ENCODE peak calls at places on chromosomes 1 and 21, in eight cellular contexts. One of them, this sample, is unnamed.

GRCh38 chr1:22670352-22670964 is 17.4 kb downstream of the C1QB start:
- DNase-seq in endothelial cell: no peak
- DNase-seq in H9: no peak
- DNase-seq in NB4: no peak
- DNase-seq in fibroblast of pulmonary artery: no peak
- DNase-seq in tibial artery: no peak
- DNase-seq in astrocyte of the spinal cord: no peak
- DNase-seq in brain microvascular endothelial cell: no peak
- DNase-seq in this sample: no peak

GRCh38 chr1:55702064-55702463 is 486.9 kb upstream of the USP24 start:
- DNase-seq in endothelial cell: peak
- DNase-seq in H9: no peak
- DNase-seq in NB4: peak
- DNase-seq in fibroblast of pulmonary artery: peak
- DNase-seq in tibial artery: no peak
- DNase-seq in astrocyte of the spinal cord: no peak
- DNase-seq in brain microvascular endothelial cell: peak
- DNase-seq in this sample: no peak

GRCh38 chr21:43900690-43901089 is 35.7 kb downstream of the AGPAT3 start:
- DNase-seq in endothelial cell: no peak
- DNase-seq in H9: no peak
- DNase-seq in NB4: no peak
- DNase-seq in fibroblast of pulmonary artery: no peak
- DNase-seq in tibial artery: no peak
- DNase-seq in astrocyte of the spinal cord: no peak
- DNase-seq in brain microvascular endothelial cell: no peak
- DNase-seq in this sample: no peak

GRCh38 chr1:227749916-227750710 is 14.9 kb downstream of the SNAP47 start:
- DNase-seq in endothelial cell: no peak
- DNase-seq in H9: no peak
- DNase-seq in NB4: no peak
- DNase-seq in fibroblast of pulmonary artery: no peak
- DNase-seq in tibial artery: no peak
- DNase-seq in astrocyte of the spinal cord: no peak
- DNase-seq in brain microvascular endothelial cell: no peak
- DNase-seq in this sample: no peak

GRCh38 chr21:46442938-46443337 is 15.8 kb upstream of the DIP2A start:
- DNase-seq in endothelial cell: no peak
- DNase-seq in H9: no peak
- DNase-seq in NB4: peak
- DNase-seq in fibroblast of pulmonary artery: no peak
- DNase-seq in tibial artery: no peak
- DNase-seq in astrocyte of the spinal cord: no peak
- DNase-seq in brain microvascular endothelial cell: no peak
- DNase-seq in this sample: no peak

GRCh38 chr1:204383163-204383904 is 23.6 kb upstream of the PLEKHA6 start:
- DNase-seq in endothelial cell: no peak
- DNase-seq in H9: no peak
- DNase-seq in NB4: peak
- DNase-seq in fibroblast of pulmonary artery: no peak
- DNase-seq in tibial artery: no peak
- DNase-seq in astrocyte of the spinal cord: no peak
- DNase-seq in brain microvascular endothelial cell: no peak
- DNase-seq in this sample: no peak

GRCh38 chr1:19814244-19814661 is 830 bp downstream of the RNF186 start:
- DNase-seq in endothelial cell: no peak
- DNase-seq in H9: no peak
- DNase-seq in NB4: no peak
- DNase-seq in fibroblast of pulmonary artery: no peak
- DNase-seq in tibial artery: no peak
- DNase-seq in astrocyte of the spinal cord: no peak
- DNase-seq in brain microvascular endothelial cell: no peak
- DNase-seq in this sample: no peak

GRCh38 chr1:27246194-27246593 is 11.8 kb downstream of the WDTC1 start:
- DNase-seq in endothelial cell: no peak
- DNase-seq in H9: no peak
- DNase-seq in NB4: no peak
- DNase-seq in fibroblast of pulmonary artery: no peak
- DNase-seq in tibial artery: no peak
- DNase-seq in astrocyte of the spinal cord: no peak
- DNase-seq in brain microvascular endothelial cell: no peak
- DNase-seq in this sample: no peak

GRCh38 chr1:230210326-230210978 is 143.4 kb downstream of the GALNT2 start:
- DNase-seq in endothelial cell: no peak
- DNase-seq in H9: no peak
- DNase-seq in NB4: no peak
- DNase-seq in fibroblast of pulmonary artery: peak
- DNase-seq in tibial artery: no peak
- DNase-seq in astrocyte of the spinal cord: peak
- DNase-seq in brain microvascular endothelial cell: no peak
- DNase-seq in this sample: no peak

GRCh38 chr1:23722652-23723051 is 20.6 kb upstream of the ELOA start:
- DNase-seq in endothelial cell: no peak
- DNase-seq in H9: no peak
- DNase-seq in NB4: no peak
- DNase-seq in fibroblast of pulmonary artery: no peak
- DNase-seq in tibial artery: no peak
- DNase-seq in astrocyte of the spinal cord: no peak
- DNase-seq in brain microvascular endothelial cell: no peak
- DNase-seq in this sample: no peak

GRCh38 chr1:23720256-23720995 is 22.8 kb upstream of the ELOA start:
- DNase-seq in endothelial cell: no peak
- DNase-seq in H9: no peak
- DNase-seq in NB4: no peak
- DNase-seq in fibroblast of pulmonary artery: no peak
- DNase-seq in tibial artery: no peak
- DNase-seq in astrocyte of the spinal cord: no peak
- DNase-seq in brain microvascular endothelial cell: no peak
- DNase-seq in this sample: peak

GRCh38 chr1:23718482-23718881 is 24.8 kb upstream of the ELOA start:
- DNase-seq in endothelial cell: peak
- DNase-seq in H9: peak
- DNase-seq in NB4: no peak
- DNase-seq in fibroblast of pulmonary artery: peak
- DNase-seq in tibial artery: no peak
- DNase-seq in astrocyte of the spinal cord: peak
- DNase-seq in brain microvascular endothelial cell: peak
- DNase-seq in this sample: no peak

GRCh38 chr1:23719162-23719820 is 24.0 kb upstream of the ELOA start:
- DNase-seq in endothelial cell: no peak
- DNase-seq in H9: no peak
- DNase-seq in NB4: no peak
- DNase-seq in fibroblast of pulmonary artery: peak
- DNase-seq in tibial artery: no peak
- DNase-seq in astrocyte of the spinal cord: peak
- DNase-seq in brain microvascular endothelial cell: peak
- DNase-seq in this sample: no peak
- TF ChIP-seq CTCF in endothelial cell: no peak
- TF ChIP-seq CTCF in H9: no peak
- TF ChIP-seq CTCF in NB4: no peak
- TF ChIP-seq CTCF in fibroblast of pulmonary artery: no peak
- TF ChIP-seq CTCF in tibial artery: no peak
- TF ChIP-seq CTCF in astrocyte of the spinal cord: no peak
- TF ChIP-seq CTCF in brain microvascular endothelial cell: no peak
- TF ChIP-seq CTCF in this sample: no peak

GRCh38 chr1:118948796-118949195 is 39.3 kb downstream of the TBX15 start:
- DNase-seq in endothelial cell: no peak
- DNase-seq in H9: no peak
- DNase-seq in NB4: no peak
- DNase-seq in fibroblast of pulmonary artery: peak
- DNase-seq in tibial artery: no peak
- DNase-seq in astrocyte of the spinal cord: no peak
- DNase-seq in brain microvascular endothelial cell: no peak
- DNase-seq in this sample: no peak

GRCh38 chr1:118951270-118951936 is 36.7 kb downstream of the TBX15 start:
- DNase-seq in endothelial cell: no peak
- DNase-seq in H9: no peak
- DNase-seq in NB4: no peak
- DNase-seq in fibroblast of pulmonary artery: no peak
- DNase-seq in tibial artery: no peak
- DNase-seq in astrocyte of the spinal cord: no peak
- DNase-seq in brain microvascular endothelial cell: no peak
- DNase-seq in this sample: no peak

GRCh38 chr1:118947790-118948189 is 40.4 kb downstream of the TBX15 start:
- DNase-seq in endothelial cell: no peak
- DNase-seq in H9: no peak
- DNase-seq in NB4: no peak
- DNase-seq in fibroblast of pulmonary artery: peak
- DNase-seq in tibial artery: no peak
- DNase-seq in astrocyte of the spinal cord: peak
- DNase-seq in brain microvascular endothelial cell: peak
- DNase-seq in this sample: no peak

GRCh38 chr1:118948351-118948750 is 39.8 kb downstream of the TBX15 start:
- DNase-seq in endothelial cell: no peak
- DNase-seq in H9: no peak
- DNase-seq in NB4: no peak
- DNase-seq in fibroblast of pulmonary artery: no peak
- DNase-seq in tibial artery: no peak
- DNase-seq in astrocyte of the spinal cord: no peak
- DNase-seq in brain microvascular endothelial cell: no peak
- DNase-seq in this sample: no peak

DNA sequence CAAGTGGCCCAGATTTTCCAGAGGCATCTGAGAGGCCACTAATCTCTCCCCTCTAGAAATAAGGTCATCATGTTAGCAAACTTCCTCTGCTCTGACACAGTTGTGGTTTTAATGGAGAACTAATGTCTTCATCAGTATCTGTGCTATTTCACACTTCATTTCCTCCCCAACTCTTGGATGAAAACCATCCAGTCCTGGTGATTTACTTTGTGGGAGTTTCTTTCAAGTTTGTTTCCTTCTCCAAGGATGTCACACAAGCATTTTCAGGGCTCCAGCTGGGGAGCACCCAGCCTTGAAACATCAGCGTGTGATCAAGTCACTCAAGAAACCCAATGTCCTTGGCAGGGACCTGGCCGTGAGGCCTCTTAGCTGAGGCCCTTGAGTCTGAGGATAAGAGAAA is 38.8 kb downstream of the TBX15 start:
- DNase-seq in endothelial cell: no peak
- DNase-seq in H9: no peak
- DNase-seq in NB4: no peak
- DNase-seq in fibroblast of pulmonary artery: peak
- DNase-seq in tibial artery: peak
- DNase-seq in astrocyte of the spinal cord: peak
- DNase-seq in brain microvascular endothelial cell: peak
- DNase-seq in this sample: no peak
- TF ChIP-seq CTCF in endothelial cell: no peak
- TF ChIP-seq CTCF in H9: no peak
- TF ChIP-seq CTCF in NB4: no peak
- TF ChIP-seq CTCF in fibroblast of pulmonary artery: no peak
- TF ChIP-seq CTCF in tibial artery: no peak
- TF ChIP-seq CTCF in astrocyte of the spinal cord: no peak
- TF ChIP-seq CTCF in brain microvascular endothelial cell: no peak
- TF ChIP-seq CTCF in this sample: no peak

GRCh38 chr1:218659911-218660677 is 315.0 kb downstream of the TGFB2 start:
- DNase-seq in endothelial cell: no peak
- DNase-seq in H9: no peak
- DNase-seq in NB4: no peak
- DNase-seq in fibroblast of pulmonary artery: peak
- DNase-seq in tibial artery: no peak
- DNase-seq in astrocyte of the spinal cord: no peak
- DNase-seq in brain microvascular endothelial cell: peak
- DNase-seq in this sample: no peak

GRCh38 chr1:218656301-218657037 is 311.3 kb downstream of the TGFB2 start:
- DNase-seq in endothelial cell: no peak
- DNase-seq in H9: no peak
- DNase-seq in NB4: no peak
- DNase-seq in fibroblast of pulmonary artery: no peak
- DNase-seq in tibial artery: no peak
- DNase-seq in astrocyte of the spinal cord: peak
- DNase-seq in brain microvascular endothelial cell: peak
- DNase-seq in this sample: no peak

GRCh38 chr1:218660678-218661053 is 315.5 kb downstream of the TGFB2 start:
- DNase-seq in endothelial cell: no peak
- DNase-seq in H9: no peak
- DNase-seq in NB4: no peak
- DNase-seq in fibroblast of pulmonary artery: peak
- DNase-seq in tibial artery: no peak
- DNase-seq in astrocyte of the spinal cord: peak
- DNase-seq in brain microvascular endothelial cell: peak
- DNase-seq in this sample: no peak

GRCh38 chr1:218658899-218659298 is 313.8 kb downstream of the TGFB2 start:
- DNase-seq in endothelial cell: no peak
- DNase-seq in H9: no peak
- DNase-seq in NB4: no peak
- DNase-seq in fibroblast of pulmonary artery: peak
- DNase-seq in tibial artery: no peak
- DNase-seq in astrocyte of the spinal cord: peak
- DNase-seq in brain microvascular endothelial cell: peak
- DNase-seq in this sample: no peak

GRCh38 chr1:218658294-218658693 is 313.2 kb downstream of the TGFB2 start:
- DNase-seq in endothelial cell: no peak
- DNase-seq in H9: no peak
- DNase-seq in NB4: no peak
- DNase-seq in fibroblast of pulmonary artery: no peak
- DNase-seq in tibial artery: no peak
- DNase-seq in astrocyte of the spinal cord: peak
- DNase-seq in brain microvascular endothelial cell: no peak
- DNase-seq in this sample: no peak
- TF ChIP-seq CTCF in endothelial cell: no peak
- TF ChIP-seq CTCF in H9: no peak
- TF ChIP-seq CTCF in NB4: no peak
- TF ChIP-seq CTCF in fibroblast of pulmonary artery: no peak
- TF ChIP-seq CTCF in tibial artery: no peak
- TF ChIP-seq CTCF in astrocyte of the spinal cord: peak
- TF ChIP-seq CTCF in brain microvascular endothelial cell: no peak
- TF ChIP-seq CTCF in this sample: no peak

GRCh38 chr1:109876617-109877319 is 33.9 kb upstream of the CSF1 start:
- DNase-seq in endothelial cell: no peak
- DNase-seq in H9: peak
- DNase-seq in NB4: no peak
- DNase-seq in fibroblast of pulmonary artery: peak
- DNase-seq in tibial artery: peak
- DNase-seq in astrocyte of the spinal cord: peak
- DNase-seq in brain microvascular endothelial cell: peak
- DNase-seq in this sample: no peak

GRCh38 chr1:109877776-109878175 is 32.9 kb upstream of the CSF1 start:
- DNase-seq in endothelial cell: no peak
- DNase-seq in H9: no peak
- DNase-seq in NB4: peak
- DNase-seq in fibroblast of pulmonary artery: no peak
- DNase-seq in tibial artery: no peak
- DNase-seq in astrocyte of the spinal cord: no peak
- DNase-seq in brain microvascular endothelial cell: no peak
- DNase-seq in this sample: no peak

GRCh38 chr1:109878531-109878930 is 32.1 kb upstream of the CSF1 start:
- DNase-seq in endothelial cell: no peak
- DNase-seq in H9: no peak
- DNase-seq in NB4: no peak
- DNase-seq in fibroblast of pulmonary artery: no peak
- DNase-seq in tibial artery: no peak
- DNase-seq in astrocyte of the spinal cord: no peak
- DNase-seq in brain microvascular endothelial cell: no peak
- DNase-seq in this sample: no peak

GRCh38 chr1:109875874-109876273 is 34.8 kb upstream of the CSF1 start:
- DNase-seq in endothelial cell: no peak
- DNase-seq in H9: no peak
- DNase-seq in NB4: no peak
- DNase-seq in fibroblast of pulmonary artery: no peak
- DNase-seq in tibial artery: no peak
- DNase-seq in astrocyte of the spinal cord: no peak
- DNase-seq in brain microvascular endothelial cell: no peak
- DNase-seq in this sample: no peak

GRCh38 chr1:109877320-109877771 is 33.3 kb upstream of the CSF1 start:
- DNase-seq in endothelial cell: peak
- DNase-seq in H9: peak
- DNase-seq in NB4: no peak
- DNase-seq in fibroblast of pulmonary artery: peak
- DNase-seq in tibial artery: peak
- DNase-seq in astrocyte of the spinal cord: peak
- DNase-seq in brain microvascular endothelial cell: peak
- DNase-seq in this sample: no peak
- TF ChIP-seq CTCF in endothelial cell: no peak
- TF ChIP-seq CTCF in H9: peak
- TF ChIP-seq CTCF in NB4: no peak
- TF ChIP-seq CTCF in fibroblast of pulmonary artery: peak
- TF ChIP-seq CTCF in tibial artery: peak
- TF ChIP-seq CTCF in astrocyte of the spinal cord: peak
- TF ChIP-seq CTCF in brain microvascular endothelial cell: peak
- TF ChIP-seq CTCF in this sample: no peak